ENCODE peak calls at places on chromosomes 2 and 18, in nine cellular contexts. One of them, this sample, is unnamed.

GRCh38 chr2:235489897-235490296 is 3.9 kb upstream of the AGAP1 start:
- DNase-seq in PC-3: no peak
- DNase-seq in right cardiac atrium: no peak
- DNase-seq in mesenchymal stem cell: no peak
- DNase-seq in effector memory CD4-positive, alpha-beta T cell: no peak
- DNase-seq in heart left ventricle: no peak
- DNase-seq in CD4-positive, CD25-positive, alpha-beta regulatory T cell: no peak
- DNase-seq in GM12878: no peak
- DNase-seq in WERI-Rb-1: no peak
- DNase-seq in this sample: no peak

GRCh38 chr2:30758315-30758714 is 48.9 kb downstream of the CAPN13 start:
- DNase-seq in PC-3: no peak
- DNase-seq in right cardiac atrium: no peak
- DNase-seq in mesenchymal stem cell: no peak
- DNase-seq in effector memory CD4-positive, alpha-beta T cell: no peak
- DNase-seq in heart left ventricle: no peak
- DNase-seq in CD4-positive, CD25-positive, alpha-beta regulatory T cell: no peak
- DNase-seq in GM12878: no peak
- DNase-seq in WERI-Rb-1: no peak
- DNase-seq in this sample: no peak

GRCh38 chr18:67496469-67496868 is 20.1 kb downstream of the DSEL start:
- DNase-seq in PC-3: no peak
- DNase-seq in right cardiac atrium: no peak
- DNase-seq in mesenchymal stem cell: no peak
- DNase-seq in effector memory CD4-positive, alpha-beta T cell: no peak
- DNase-seq in heart left ventricle: no peak
- DNase-seq in CD4-positive, CD25-positive, alpha-beta regulatory T cell: no peak
- DNase-seq in GM12878: no peak
- DNase-seq in WERI-Rb-1: no peak
- DNase-seq in this sample: no peak

GRCh38 chr2:147800316-147800715 is 44.5 kb upstream of the ACVR2A start:
- DNase-seq in PC-3: no peak
- DNase-seq in right cardiac atrium: no peak
- DNase-seq in mesenchymal stem cell: no peak
- DNase-seq in effector memory CD4-positive, alpha-beta T cell: no peak
- DNase-seq in heart left ventricle: no peak
- DNase-seq in CD4-positive, CD25-positive, alpha-beta regulatory T cell: no peak
- DNase-seq in GM12878: no peak
- DNase-seq in WERI-Rb-1: no peak
- DNase-seq in this sample: no peak

GRCh38 chr18:46211816-46212215 is 107.6 kb downstream of the HAUS1 start:
- DNase-seq in PC-3: peak; percentile 6
- DNase-seq in right cardiac atrium: no peak
- DNase-seq in mesenchymal stem cell: peak; percentile 61
- DNase-seq in effector memory CD4-positive, alpha-beta T cell: no peak
- DNase-seq in heart left ventricle: no peak
- DNase-seq in CD4-positive, CD25-positive, alpha-beta regulatory T cell: peak; percentile 41
- DNase-seq in GM12878: no peak
- DNase-seq in WERI-Rb-1: no peak
- DNase-seq in this sample: no peak

GRCh38 chr18:74183110-74183509 is 34.8 kb downstream of the TIMM21 start:
- DNase-seq in PC-3: peak; percentile 33
- DNase-seq in right cardiac atrium: no peak
- DNase-seq in mesenchymal stem cell: no peak
- DNase-seq in effector memory CD4-positive, alpha-beta T cell: no peak
- DNase-seq in heart left ventricle: no peak
- DNase-seq in CD4-positive, CD25-positive, alpha-beta regulatory T cell: no peak
- DNase-seq in GM12878: no peak
- DNase-seq in WERI-Rb-1: no peak
- DNase-seq in this sample: no peak

GRCh38 chr18:61502472-61502871 is 169.2 kb downstream of the CDH20 start:
- DNase-seq in PC-3: peak; percentile 68
- DNase-seq in right cardiac atrium: no peak
- DNase-seq in mesenchymal stem cell: peak; percentile 61
- DNase-seq in effector memory CD4-positive, alpha-beta T cell: no peak
- DNase-seq in heart left ventricle: peak; percentile 27
- DNase-seq in CD4-positive, CD25-positive, alpha-beta regulatory T cell: peak; percentile 14
- DNase-seq in GM12878: peak; percentile 5
- DNase-seq in WERI-Rb-1: peak; percentile 67
- DNase-seq in this sample: no peak

GRCh38 chr2:37780097-37780676 is 108.7 kb upstream of the CDC42EP3 start:
- DNase-seq in PC-3: peak; percentile 74
- DNase-seq in right cardiac atrium: no peak
- DNase-seq in mesenchymal stem cell: peak; percentile 57
- DNase-seq in effector memory CD4-positive, alpha-beta T cell: no peak
- DNase-seq in heart left ventricle: no peak
- DNase-seq in CD4-positive, CD25-positive, alpha-beta regulatory T cell: no peak
- DNase-seq in GM12878: no peak
- DNase-seq in WERI-Rb-1: no peak
- DNase-seq in this sample: no peak

GRCh38 chr18:72935744-72936143 is 68.0 kb upstream of the NETO1 start:
- DNase-seq in PC-3: no peak
- DNase-seq in right cardiac atrium: no peak
- DNase-seq in mesenchymal stem cell: no peak
- DNase-seq in effector memory CD4-positive, alpha-beta T cell: no peak
- DNase-seq in heart left ventricle: no peak
- DNase-seq in CD4-positive, CD25-positive, alpha-beta regulatory T cell: no peak
- DNase-seq in GM12878: no peak
- DNase-seq in WERI-Rb-1: no peak
- DNase-seq in this sample: no peak

GRCh38 chr2:238644095-238645081 is 203.5 kb upstream of the TWIST2 start:
- DNase-seq in PC-3: peak; percentile 77
- DNase-seq in right cardiac atrium: peak; percentile 27
- DNase-seq in mesenchymal stem cell: peak; percentile 91
- DNase-seq in effector memory CD4-positive, alpha-beta T cell: no peak
- DNase-seq in heart left ventricle: no peak
- DNase-seq in CD4-positive, CD25-positive, alpha-beta regulatory T cell: no peak
- DNase-seq in GM12878: no peak
- DNase-seq in WERI-Rb-1: no peak
- DNase-seq in this sample: no peak

GRCh38 chr18:1048048-1048447 is 143.4 kb downstream of the ADCYAP1 start:
- DNase-seq in PC-3: peak; percentile 28
- DNase-seq in right cardiac atrium: no peak
- DNase-seq in mesenchymal stem cell: peak; percentile 26
- DNase-seq in effector memory CD4-positive, alpha-beta T cell: no peak
- DNase-seq in heart left ventricle: no peak
- DNase-seq in CD4-positive, CD25-positive, alpha-beta regulatory T cell: no peak
- DNase-seq in GM12878: no peak
- DNase-seq in WERI-Rb-1: no peak
- DNase-seq in this sample: no peak

GRCh38 chr2:185202928-185203327 is 535.7 kb upstream of the FSIP2 start:
- DNase-seq in PC-3: no peak
- DNase-seq in right cardiac atrium: no peak
- DNase-seq in mesenchymal stem cell: no peak
- DNase-seq in effector memory CD4-positive, alpha-beta T cell: no peak
- DNase-seq in heart left ventricle: no peak
- DNase-seq in CD4-positive, CD25-positive, alpha-beta regulatory T cell: no peak
- DNase-seq in GM12878: no peak
- DNase-seq in WERI-Rb-1: no peak
- DNase-seq in this sample: no peak

GRCh38 chr2:821546-821945 is 129.1 kb upstream of the SNTG2 start:
- DNase-seq in PC-3: no peak
- DNase-seq in right cardiac atrium: no peak
- DNase-seq in mesenchymal stem cell: no peak
- DNase-seq in effector memory CD4-positive, alpha-beta T cell: no peak
- DNase-seq in heart left ventricle: no peak
- DNase-seq in CD4-positive, CD25-positive, alpha-beta regulatory T cell: no peak
- DNase-seq in GM12878: no peak
- DNase-seq in WERI-Rb-1: no peak
- DNase-seq in this sample: no peak

GRCh38 chr2:818233-818632 is 132.4 kb upstream of the SNTG2 start:
- DNase-seq in PC-3: no peak
- DNase-seq in right cardiac atrium: no peak
- DNase-seq in mesenchymal stem cell: no peak
- DNase-seq in effector memory CD4-positive, alpha-beta T cell: no peak
- DNase-seq in heart left ventricle: no peak
- DNase-seq in CD4-positive, CD25-positive, alpha-beta regulatory T cell: no peak
- DNase-seq in GM12878: no peak
- DNase-seq in WERI-Rb-1: no peak
- DNase-seq in this sample: no peak

GRCh38 chr2:817616-818015 is 133.0 kb upstream of the SNTG2 start:
- DNase-seq in PC-3: no peak
- DNase-seq in right cardiac atrium: no peak
- DNase-seq in mesenchymal stem cell: no peak
- DNase-seq in effector memory CD4-positive, alpha-beta T cell: no peak
- DNase-seq in heart left ventricle: no peak
- DNase-seq in CD4-positive, CD25-positive, alpha-beta regulatory T cell: no peak
- DNase-seq in GM12878: no peak
- DNase-seq in WERI-Rb-1: no peak
- DNase-seq in this sample: no peak

GRCh38 chr2:819121-819520 is 131.5 kb upstream of the SNTG2 start:
- DNase-seq in PC-3: no peak
- DNase-seq in right cardiac atrium: no peak
- DNase-seq in mesenchymal stem cell: no peak
- DNase-seq in effector memory CD4-positive, alpha-beta T cell: no peak
- DNase-seq in heart left ventricle: no peak
- DNase-seq in CD4-positive, CD25-positive, alpha-beta regulatory T cell: no peak
- DNase-seq in GM12878: no peak
- DNase-seq in WERI-Rb-1: no peak
- DNase-seq in this sample: no peak

GRCh38 chr2:816278-816677 is 134.4 kb upstream of the SNTG2 start:
- DNase-seq in PC-3: no peak
- DNase-seq in right cardiac atrium: no peak
- DNase-seq in mesenchymal stem cell: no peak
- DNase-seq in effector memory CD4-positive, alpha-beta T cell: no peak
- DNase-seq in heart left ventricle: no peak
- DNase-seq in CD4-positive, CD25-positive, alpha-beta regulatory T cell: no peak
- DNase-seq in GM12878: no peak
- DNase-seq in WERI-Rb-1: no peak
- DNase-seq in this sample: no peak
- H3K9me3 ChIP-seq in PC-3: no peaks in the 10 kb centered on the region
- H3K9me3 ChIP-seq in right cardiac atrium: no peaks in the 10 kb centered on the region
- H3K9me3 ChIP-seq in mesenchymal stem cell: no peaks in the 10 kb centered on the region
- H3K9me3 ChIP-seq in effector memory CD4-positive, alpha-beta T cell: no peaks in the 10 kb centered on the region
- H3K9me3 ChIP-seq in heart left ventricle: no peaks in the 10 kb centered on the region
- H3K9me3 ChIP-seq in CD4-positive, CD25-positive, alpha-beta regulatory T cell: no peaks in the 10 kb centered on the region
- H3K9me3 ChIP-seq in GM12878: no peaks in the 10 kb centered on the region
- H3K9me3 ChIP-seq in WERI-Rb-1: no peaks in the 10 kb centered on the region
- H3K9me3 ChIP-seq in this sample: no peaks in the 10 kb centered on the region

GRCh38 chr18:63626431-63626830 is 17.6 kb downstream of the SERPINB4 start:
- DNase-seq in PC-3: no peak
- DNase-seq in right cardiac atrium: no peak
- DNase-seq in mesenchymal stem cell: no peak
- DNase-seq in effector memory CD4-positive, alpha-beta T cell: no peak
- DNase-seq in heart left ventricle: no peak
- DNase-seq in CD4-positive, CD25-positive, alpha-beta regulatory T cell: no peak
- DNase-seq in GM12878: no peak
- DNase-seq in WERI-Rb-1: no peak
- DNase-seq in this sample: no peak
- H3K9me3 ChIP-seq in PC-3: peaks cover 19% of the 10 kb centered on the region
- H3K9me3 ChIP-seq in right cardiac atrium: peaks cover 3% of the 10 kb centered on the region
- H3K9me3 ChIP-seq in mesenchymal stem cell: peaks cover 58% of the 10 kb centered on the region
- H3K9me3 ChIP-seq in effector memory CD4-positive, alpha-beta T cell: peaks cover 6% of the 10 kb centered on the region
- H3K9me3 ChIP-seq in heart left ventricle: peaks cover 34% of the 10 kb centered on the region
- H3K9me3 ChIP-seq in CD4-positive, CD25-positive, alpha-beta regulatory T cell: peaks cover 14% of the 10 kb centered on the region
- H3K9me3 ChIP-seq in GM12878: peaks cover 12% of the 10 kb centered on the region
- H3K9me3 ChIP-seq in WERI-Rb-1: peaks cover 29% of the 10 kb centered on the region
- H3K9me3 ChIP-seq in this sample: peaks cover 3% of the 10 kb centered on the region

GRCh38 chr2:14306268-14306950 is 326.1 kb upstream of the LRATD1 start:
- DNase-seq in PC-3: no peak
- DNase-seq in right cardiac atrium: no peak
- DNase-seq in mesenchymal stem cell: no peak
- DNase-seq in effector memory CD4-positive, alpha-beta T cell: no peak
- DNase-seq in heart left ventricle: no peak
- DNase-seq in CD4-positive, CD25-positive, alpha-beta regulatory T cell: no peak
- DNase-seq in GM12878: peak; percentile 56
- DNase-seq in WERI-Rb-1: no peak
- DNase-seq in this sample: no peak
- H3K9me3 ChIP-seq in PC-3: no peaks in the 10 kb centered on the region
- H3K9me3 ChIP-seq in right cardiac atrium: no peaks in the 10 kb centered on the region
- H3K9me3 ChIP-seq in mesenchymal stem cell: no peaks in the 10 kb centered on the region
- H3K9me3 ChIP-seq in effector memory CD4-positive, alpha-beta T cell: no peaks in the 10 kb centered on the region
- H3K9me3 ChIP-seq in heart left ventricle: no peaks in the 10 kb centered on the region
- H3K9me3 ChIP-seq in CD4-positive, CD25-positive, alpha-beta regulatory T cell: no peaks in the 10 kb centered on the region
- H3K9me3 ChIP-seq in GM12878: peaks cover 3% of the 10 kb centered on the region
- H3K9me3 ChIP-seq in WERI-Rb-1: peaks cover 3% of the 10 kb centered on the region
- H3K9me3 ChIP-seq in this sample: peaks cover 2% of the 10 kb centered on the region

GRCh38 chr18:70840649-70841048 is 551.8 kb downstream of the SOCS6 start:
- DNase-seq in PC-3: no peak
- DNase-seq in right cardiac atrium: no peak
- DNase-seq in mesenchymal stem cell: no peak
- DNase-seq in effector memory CD4-positive, alpha-beta T cell: no peak
- DNase-seq in heart left ventricle: no peak
- DNase-seq in CD4-positive, CD25-positive, alpha-beta regulatory T cell: no peak
- DNase-seq in GM12878: no peak
- DNase-seq in WERI-Rb-1: no peak
- DNase-seq in this sample: no peak
- H3K9me3 ChIP-seq in PC-3: no peaks in the 10 kb centered on the region
- H3K9me3 ChIP-seq in right cardiac atrium: no peaks in the 10 kb centered on the region
- H3K9me3 ChIP-seq in mesenchymal stem cell: peaks cover 4% of the 10 kb centered on the region
- H3K9me3 ChIP-seq in effector memory CD4-positive, alpha-beta T cell: no peaks in the 10 kb centered on the region
- H3K9me3 ChIP-seq in heart left ventricle: no peaks in the 10 kb centered on the region
- H3K9me3 ChIP-seq in CD4-positive, CD25-positive, alpha-beta regulatory T cell: no peaks in the 10 kb centered on the region
- H3K9me3 ChIP-seq in GM12878: no peaks in the 10 kb centered on the region
- H3K9me3 ChIP-seq in WERI-Rb-1: no peaks in the 10 kb centered on the region
- H3K9me3 ChIP-seq in this sample: no peaks in the 10 kb centered on the region

GRCh38 chr2:144208924-144209323 is 311.0 kb downstream of the ZEB2 start:
- DNase-seq in PC-3: no peak
- DNase-seq in right cardiac atrium: no peak
- DNase-seq in mesenchymal stem cell: no peak
- DNase-seq in effector memory CD4-positive, alpha-beta T cell: no peak
- DNase-seq in heart left ventricle: no peak
- DNase-seq in CD4-positive, CD25-positive, alpha-beta regulatory T cell: no peak
- DNase-seq in GM12878: no peak
- DNase-seq in WERI-Rb-1: no peak
- DNase-seq in this sample: no peak
- H3K9me3 ChIP-seq in PC-3: no peaks in the 10 kb centered on the region
- H3K9me3 ChIP-seq in right cardiac atrium: no peaks in the 10 kb centered on the region
- H3K9me3 ChIP-seq in mesenchymal stem cell: no peaks in the 10 kb centered on the region
- H3K9me3 ChIP-seq in effector memory CD4-positive, alpha-beta T cell: no peaks in the 10 kb centered on the region
- H3K9me3 ChIP-seq in heart left ventricle: no peaks in the 10 kb centered on the region
- H3K9me3 ChIP-seq in CD4-positive, CD25-positive, alpha-beta regulatory T cell: no peaks in the 10 kb centered on the region
- H3K9me3 ChIP-seq in GM12878: no peaks in the 10 kb centered on the region
- H3K9me3 ChIP-seq in WERI-Rb-1: no peaks in the 10 kb centered on the region
- H3K9me3 ChIP-seq in this sample: no peaks in the 10 kb centered on the region

GRCh38 chr2:149225446-149225845 is 104.9 kb upstream of the LYPD6 start:
- DNase-seq in PC-3: no peak
- DNase-seq in right cardiac atrium: no peak
- DNase-seq in mesenchymal stem cell: no peak
- DNase-seq in effector memory CD4-positive, alpha-beta T cell: no peak
- DNase-seq in heart left ventricle: no peak
- DNase-seq in CD4-positive, CD25-positive, alpha-beta regulatory T cell: no peak
- DNase-seq in GM12878: no peak
- DNase-seq in WERI-Rb-1: no peak
- DNase-seq in this sample: no peak
- H3K9me3 ChIP-seq in PC-3: no peaks in the 10 kb centered on the region
- H3K9me3 ChIP-seq in right cardiac atrium: no peaks in the 10 kb centered on the region
- H3K9me3 ChIP-seq in mesenchymal stem cell: no peaks in the 10 kb centered on the region
- H3K9me3 ChIP-seq in effector memory CD4-positive, alpha-beta T cell: no peaks in the 10 kb centered on the region
- H3K9me3 ChIP-seq in heart left ventricle: no peaks in the 10 kb centered on the region
- H3K9me3 ChIP-seq in CD4-positive, CD25-positive, alpha-beta regulatory T cell: no peaks in the 10 kb centered on the region
- H3K9me3 ChIP-seq in GM12878: no peaks in the 10 kb centered on the region
- H3K9me3 ChIP-seq in WERI-Rb-1: no peaks in the 10 kb centered on the region
- H3K9me3 ChIP-seq in this sample: no peaks in the 10 kb centered on the region